ENCODE peak calls at places on chromosomes 16 and 17, in four cellular contexts. Q, D, W and U are unnamed samples.

GRCh38 chr16:31344712-31345111 is 10.3 kb upstream of the ITGAX start:
- DNase-seq in Q (peak), D (no peak), W (no peak), U (peak)

GRCh38 chr17:79629548-79630049 is 18.7 kb upstream of the RBFOX3 start:
- DNase-seq in Q (no peak), D (peak), W (no peak), U (no peak)

GRCh38 chr16:47886631-47887415 is 269.0 kb downstream of the ABCC12 start:
- DNase-seq in Q (no peak), D (no peak), W (no peak), U (no peak)

GRCh38 chr17:79686476-79686875 is 44.3 kb upstream of the ENPP7 start:
- DNase-seq in Q (no peak), D (no peak), W (no peak), U (no peak)

GRCh38 chr17:47288531-47289116 is 35.0 kb downstream of the ITGB3 start:
- DNase-seq in Q (no peak), D (no peak), W (no peak), U (no peak)

GRCh38 chr16:85718682-85719081 is 29.9 kb upstream of the GINS2 start:
- DNase-seq in Q (no peak), D (no peak), W (no peak), U (no peak)

GRCh38 chr17:19728114-19728495 is 11.7 kb upstream of the SLC47A2 start:
- DNase-seq in Q (no peak), D (no peak), W (peak), U (no peak)

GRCh38 chr17:59558953-59559352 is 6.5 kb upstream of the DHX40 start:
- DNase-seq in Q (no peak), D (no peak), W (no peak), U (no peak)

GRCh38 chr17:32498362-32498761 is 11.6 kb downstream of the CDK5R1 start:
- DNase-seq in Q (no peak), D (no peak), W (no peak), U (no peak)

GRCh38 chr16:48525201-48526057 is 84.6 kb downstream of the N4BP1 start:
- DNase-seq in Q (no peak), D (no peak), W (no peak), U (no peak)

GRCh38 chr17:74737299-74738050 is 419 bp downstream of the RAB37 start:
- DNase-seq in Q (peak), D (no peak), W (no peak), U (peak)

GRCh38 chr16:28513484-28514181 is 7.0 kb upstream of the IL27 start:
- DNase-seq in Q (no peak), D (no peak), W (no peak), U (peak)

GRCh38 chr16:69563605-69564580 is 1.9 kb upstream of the NFAT5 start:
- DNase-seq in Q (peak), D (no peak), W (no peak), U (peak)

GRCh38 chr16:55912022-55912421 is 36.8 kb upstream of the CES5A start:
- DNase-seq in Q (no peak), D (no peak), W (no peak), U (no peak)

GRCh38 chr17:19254651-19255050 is 17.5 kb downstream of the EPN2 start:
- DNase-seq in Q (no peak), D (no peak), W (no peak), U (no peak)

GRCh38 chr17:80981062-80981902 is 10.4 kb upstream of the CHMP6 start:
- DNase-seq in Q (peak), D (peak), W (no peak), U (peak)

GRCh38 chr16:57516176-57516725 is 20.1 kb downstream of the CCDC102A start:
- DNase-seq in Q (no peak), D (no peak), W (no peak), U (no peak)

GRCh38 chr16:1908983-1909382 is 9.2 kb downstream of the HS3ST6 start:
- DNase-seq in Q (no peak), D (no peak), W (no peak), U (no peak)

DNA sequence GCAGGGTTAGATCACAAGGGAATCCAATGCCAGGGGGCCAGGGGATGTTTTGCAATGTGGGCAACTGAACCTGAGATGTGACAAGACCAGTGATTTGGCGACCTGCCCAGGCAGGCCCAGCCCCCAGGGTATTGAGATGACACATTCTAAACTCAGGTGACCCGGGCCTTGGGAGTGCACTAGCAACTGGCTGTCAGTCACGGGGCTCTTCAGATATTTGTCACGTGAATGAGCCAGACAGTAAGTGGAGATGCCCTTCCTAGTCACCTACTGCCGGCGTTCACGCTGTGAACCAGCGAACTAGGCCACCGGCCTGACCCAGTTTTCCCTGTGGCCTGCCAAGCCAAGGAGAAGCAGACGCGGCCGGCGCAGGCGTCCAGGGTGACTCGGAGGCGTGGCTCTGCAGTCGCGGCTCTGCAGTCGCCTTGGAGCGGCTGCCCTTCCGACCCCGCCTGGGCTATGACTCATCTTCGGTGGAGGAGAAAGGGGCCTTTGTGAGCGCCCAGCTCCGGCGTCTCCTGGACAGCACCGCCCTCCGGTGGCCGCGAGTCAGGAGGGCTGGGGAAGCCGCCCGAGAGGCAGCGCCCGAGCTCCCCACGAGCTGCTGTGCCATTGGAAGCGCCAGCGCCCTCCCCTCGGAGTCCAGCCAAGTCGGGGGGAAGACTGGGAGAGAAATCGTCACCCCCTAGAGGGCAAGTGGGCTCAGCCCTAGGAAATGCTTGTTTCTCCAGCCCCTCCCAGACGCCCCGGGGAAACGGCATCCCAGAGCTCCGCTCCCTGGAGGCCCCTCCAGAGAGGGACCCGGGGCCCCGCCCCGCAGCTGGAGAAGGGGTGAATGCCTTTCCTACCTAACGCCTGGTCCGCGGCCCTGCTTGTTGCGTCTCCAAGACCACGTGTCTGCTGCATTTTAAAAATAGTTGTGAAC is 38.8 kb downstream of the WSB1 start:
- DNase-seq in Q (peak), D (peak), W (peak), U (peak)
- TF ChIP-seq CTCF in Q (peak), D (peak), W (peak), U (peak)

DNA sequence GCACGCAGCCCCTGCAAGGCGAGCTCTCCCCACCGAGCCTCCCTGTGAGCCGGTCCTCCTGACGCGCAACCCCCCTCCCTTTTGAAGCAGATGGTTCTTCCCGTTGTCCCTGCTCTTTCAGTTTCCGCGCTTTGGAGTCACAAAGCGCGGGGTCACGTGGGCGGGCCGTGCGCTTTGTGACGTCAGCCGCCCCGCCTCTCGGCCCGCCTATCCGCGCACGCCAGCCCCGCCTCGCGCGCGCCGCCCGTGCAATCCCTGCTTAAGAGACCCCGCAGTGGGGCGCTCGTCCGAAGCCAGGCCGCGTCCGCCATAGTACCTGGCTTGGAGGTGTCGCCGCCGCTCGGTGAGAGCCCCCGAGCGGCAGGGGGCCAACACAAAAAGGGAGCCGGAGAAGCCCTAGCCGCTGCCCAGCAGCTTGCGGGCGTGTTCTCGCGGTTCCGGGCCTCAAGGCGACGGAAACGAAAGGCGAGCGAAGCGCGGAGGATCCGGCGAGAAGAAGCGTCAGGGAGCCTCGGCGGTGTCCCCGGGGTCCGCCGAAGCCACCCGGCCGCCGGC is at the start of gene RBBP6:
- DNase-seq in Q (peak), D (peak), W (peak), U (peak)
- TF ChIP-seq CTCF in Q (no peak), D (peak), W (peak), U (peak)

DNA sequence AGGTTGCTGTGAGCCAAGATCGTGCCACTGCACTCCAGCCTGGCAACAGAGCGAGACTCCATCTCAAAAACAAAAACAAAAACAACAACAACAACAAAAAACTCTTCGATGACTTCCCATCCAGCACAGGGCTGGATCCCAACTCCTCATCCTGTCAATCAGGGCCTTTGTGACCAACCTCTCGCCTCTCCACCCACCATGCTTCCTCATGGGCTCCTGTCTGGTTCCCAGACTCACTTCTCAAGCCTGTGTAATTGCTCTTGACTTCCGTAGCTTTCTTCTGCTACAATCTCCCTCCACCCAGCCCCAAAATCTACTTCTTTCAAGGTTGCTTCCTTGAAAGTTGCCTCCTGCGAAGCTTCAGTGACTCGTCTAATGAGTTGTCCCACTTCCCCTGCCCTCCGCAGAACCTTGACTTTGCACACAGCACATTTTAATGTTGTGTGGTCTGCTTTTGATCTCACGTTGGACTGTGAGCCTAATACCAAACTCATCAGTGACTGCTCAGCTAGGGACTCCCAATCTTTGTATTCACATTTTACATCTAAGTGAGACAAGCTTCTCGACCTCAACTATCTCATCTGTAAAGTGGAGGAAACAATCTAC is 936 bp upstream of the RASL10B start:
- DNase-seq in Q (no peak), D (no peak), W (no peak), U (no peak)
- TF ChIP-seq CTCF in Q (no peak), D (no peak), W (no peak), U (no peak)

GRCh38 chr17:44323359-44324091 is 1.1 kb downstream of the SLC25A39 start:
- DNase-seq in Q (no peak), D (no peak), W (no peak), U (no peak)
- TF ChIP-seq CTCF in Q (no peak), D (no peak), W (no peak), U (no peak)

GRCh38 chr17:58378895-58379824 is 27.2 kb upstream of the SUPT4H1 start:
- DNase-seq in Q (no peak), D (no peak), W (no peak), U (no peak)
- TF ChIP-seq CTCF in Q (no peak), D (no peak), W (no peak), U (no peak)

GRCh38 chr17:44309472-44309871 is 1.1 kb downstream of the RUNDC3A start:
- DNase-seq in Q (no peak), D (no peak), W (no peak), U (peak)
- TF ChIP-seq CTCF in Q (no peak), D (no peak), W (no peak), U (no peak)

GRCh38 chr16:54522596-54522995 is 236.0 kb upstream of the IRX3 start:
- DNase-seq in Q (no peak), D (no peak), W (no peak), U (no peak)

GRCh38 chr16:54519161-54519685 is 232.6 kb upstream of the IRX3 start:
- DNase-seq in Q (no peak), D (no peak), W (no peak), U (no peak)

GRCh38 chr16:54525104-54525503 is 238.5 kb upstream of the IRX3 start:
- DNase-seq in Q (no peak), D (no peak), W (no peak), U (no peak)

GRCh38 chr16:54517181-54517580 is 230.6 kb upstream of the IRX3 start:
- DNase-seq in Q (no peak), D (no peak), W (no peak), U (no peak)

GRCh38 chr16:54521327-54521726 is 234.7 kb upstream of the IRX3 start:
- DNase-seq in Q (no peak), D (no peak), W (no peak), U (no peak)
- TF ChIP-seq CTCF in Q (no peak), D (no peak), W (no peak), U (no peak)

DNA sequence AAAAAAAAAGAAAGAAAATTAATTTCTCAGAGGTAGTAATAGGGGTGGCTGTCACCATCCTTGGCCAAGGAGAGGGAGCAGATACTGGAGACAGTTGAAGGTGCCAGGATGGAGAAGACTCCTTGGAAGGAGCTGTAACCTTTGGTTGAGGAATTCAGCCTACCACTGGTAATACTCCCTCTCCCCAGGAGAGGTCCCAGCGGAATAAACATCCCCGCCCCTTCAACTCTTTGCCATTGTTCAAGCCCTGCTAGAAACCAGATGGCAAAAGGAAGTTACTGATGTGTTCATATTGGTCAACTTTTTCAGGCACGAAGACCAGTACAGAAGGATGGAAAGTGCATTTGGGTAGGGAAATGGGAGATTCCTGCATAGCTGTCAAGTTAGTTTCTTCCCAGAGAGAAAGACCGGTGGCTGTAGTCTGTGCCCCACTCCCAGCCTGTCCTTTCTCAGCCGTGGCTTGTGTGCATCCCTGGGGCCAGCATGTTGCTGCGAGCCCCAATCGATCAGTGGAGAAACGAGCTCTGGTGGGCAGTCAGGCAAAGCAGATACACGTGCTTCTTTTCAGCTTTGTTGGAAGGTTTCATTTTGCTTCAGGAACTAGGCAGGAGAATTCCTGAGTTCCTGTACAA is 612.1 kb downstream of the MAF start:
- DNase-seq in Q (no peak), D (no peak), W (no peak), U (no peak)
- TF ChIP-seq CTCF in Q (no peak), D (peak), W (peak), U (no peak)

DNA sequence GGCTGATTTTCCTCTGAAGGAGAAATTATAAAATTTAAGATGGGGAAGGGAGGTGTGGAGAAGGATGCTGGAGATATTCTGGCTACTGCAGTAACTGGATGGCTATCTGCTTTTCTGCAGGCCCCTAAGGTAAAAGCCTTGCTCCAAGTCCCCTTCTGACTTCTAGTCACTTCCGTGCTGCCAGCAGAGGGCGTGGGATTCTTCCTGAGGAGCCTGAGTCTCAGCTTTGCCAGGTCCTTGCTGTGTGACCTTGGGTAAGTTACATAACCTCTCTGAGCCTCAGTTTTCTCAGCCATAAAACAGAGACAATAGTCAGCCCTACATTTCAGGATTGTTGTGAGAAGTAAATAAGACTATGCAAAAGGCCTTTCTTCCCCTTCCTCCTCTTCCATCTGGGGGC is 24.3 kb upstream of the TMEM220 start:
- DNase-seq in Q (peak), D (no peak), W (no peak), U (peak)
- TF ChIP-seq CTCF in Q (peak), D (peak), W (peak), U (peak)